ENCODE peak calls at places on chromosome 1, in four cellular contexts. K is AML-193, W is heart left ventricle, S is WTC11. G is an unnamed sample.

GRCh38 chr1:77539510-77540142 is 142.8 kb downstream of the ZZZ3 start:
- DNase-seq in K (no peak), W (peak; percentile 33), S (no peak), G (no peak)

GRCh38 chr1:154478639-154479038 is 23.4 kb upstream of the TDRD10 start:
- DNase-seq in S (no peak), W (no peak), K (peak; percentile 78), G (no peak)

GRCh38 chr1:204419064-204419403 is 7.4 kb upstream of the PPP1R15B start:
- DNase-seq in K (no peak), W (no peak), S (no peak), G (no peak)

GRCh38 chr1:44784094-44785026 is 3.6 kb downstream of the BEST4 start:
- DNase-seq in W (peak; percentile 28), K (no peak), S (peak; percentile 64), G (peak; percentile 85)

GRCh38 chr1:223430221-223430620 is 37.0 kb downstream of the CCDC185 start:
- DNase-seq in K (no peak), S (no peak), W (no peak), G (no peak)

GRCh38 chr1:27000817-27001460 is 7.4 kb downstream of the TRNP1 start:
- DNase-seq in K (no peak), W (no peak), S (no peak), G (no peak)

GRCh38 chr1:15523104-15523921 is 702 bp downstream of the CASP9 start:
- DNase-seq in W (no peak), K (peak; percentile 13), S (no peak), G (no peak)

GRCh38 chr1:41487729-41488598 is 3.5 kb upstream of the EDN2 start:
- DNase-seq in S (no peak), W (no peak), K (no peak), G (no peak)

GRCh38 chr1:6440198-6441126 is 15.9 kb downstream of the ESPN start:
- DNase-seq in S (peak; percentile 87), W (no peak), K (no peak), G (peak; percentile 98)

GRCh38 chr1:117301906-117302305 is 65.3 kb upstream of the MAN1A2 start:
- DNase-seq in K (no peak), S (no peak), W (no peak), G (no peak)

GRCh38 chr1:33343539-33343938 is 22.6 kb upstream of the A3GALT2 start:
- DNase-seq in S (no peak), K (no peak), W (no peak), G (no peak)

GRCh38 chr1:211829343-211830054 is 1.1 kb downstream of the LPGAT1 start:
- DNase-seq in W (peak; percentile 41), S (peak; percentile 43), K (peak; percentile 24), G (peak; percentile 75)

GRCh38 chr1:2000432-2000831 is 3.2 kb downstream of the CFAP74 start:
- DNase-seq in K (no peak), W (no peak), S (no peak), G (no peak)

GRCh38 chr1:246151796-246152434 is 355.2 kb downstream of the SMYD3 start:
- DNase-seq in K (no peak), S (no peak), W (no peak), G (peak; percentile 54)

GRCh38 chr1:110916669-110917306 is 43.8 kb downstream of the CD53 start:
- DNase-seq in S (no peak), W (no peak), K (peak; percentile 66), G (no peak)

GRCh38 chr1:113170519-113170918 is 97.5 kb downstream of the LRIG2 start:
- DNase-seq in S (no peak), K (no peak), W (no peak), G (no peak)

GRCh38 chr1:198754670-198755069 is 115.8 kb downstream of the PTPRC start:
- DNase-seq in K (no peak), W (no peak), S (no peak), G (no peak)

GRCh38 chr1:36326499-36326898 is 3.1 kb upstream of the EVA1B start:
- DNase-seq in K (no peak), S (no peak), W (no peak), G (no peak)

GRCh38 chr1:42940851-42941639 is 17.6 kb downstream of the SLC2A1 start:
- DNase-seq in K (no peak), S (no peak), W (peak; percentile 65), G (no peak)

GRCh38 chr1:61181016-61181560 is 98.7 kb downstream of the NFIA start:
- DNase-seq in S (no peak), K (no peak), W (no peak), G (no peak)

GRCh38 chr1:39204441-39205081 is at the start of gene MACF1:
- DNase-seq in W (peak; percentile 82), S (no peak), K (peak; percentile 74), G (no peak)

GRCh38 chr1:58152709-58153108 is 393.8 kb downstream of the OMA1 start:
- DNase-seq in S (no peak), K (no peak), W (no peak), G (no peak)

GRCh38 chr1:214471458-214471857 is 79.9 kb downstream of the PTPN14 start:
- DNase-seq in S (no peak), K (no peak), W (no peak), G (no peak)

GRCh38 chr1:203089651-203090045 is 3.8 kb upstream of the MYOG start:
- DNase-seq in S (peak; percentile 29), W (no peak), K (no peak), G (peak; percentile 62)

GRCh38 chr1:35264861-35265260 is 3.6 kb upstream of the ZMYM4 start:
- DNase-seq in K (peak; percentile 88), W (no peak), S (no peak), G (no peak)

GRCh38 chr1:228887956-228888355 is 152.7 kb downstream of the RHOU start:
- DNase-seq in S (no peak), K (no peak), W (no peak), G (no peak)

GRCh38 chr1:59165353-59165752 is 131.5 kb upstream of the FGGY start:
- DNase-seq in K (no peak), W (no peak), S (no peak), G (no peak)

GRCh38 chr1:155309423-155310021 is 856 bp downstream of the FDPS start:
- DNase-seq in K (no peak), W (peak; percentile 52), S (no peak), G (no peak)

GRCh38 chr1:84996846-84997666 is at the start of gene MCOLN2:
- DNase-seq in W (peak; percentile 46), K (no peak), S (peak; percentile 67), G (peak; percentile 89)

GRCh38 chr1:64550946-64551345 is 81.0 kb downstream of the CACHD1 start:
- DNase-seq in S (no peak), W (no peak), K (no peak), G (no peak)

GRCh38 chr1:48216941-48217340 is 5.6 kb upstream of the SLC5A9 start:
- DNase-seq in S (no peak), W (no peak), K (no peak), G (peak; percentile 33)